ENCODE peak calls at places on chromosomes 2 and 18, in six cellular contexts. V is dorsolateral prefrontal cortex; Z is DMS53; O is CD8-positive, alpha-beta memory T cell; J is HL-60; M is putamen. S is an unnamed sample.

GRCh38 chr2:231118122-231118942 is 6.5 kb downstream of the HTR2B start:
- DNase-seq in V (no peak), Z (peak), O (no peak), J (no peak), M (no peak), S (no peak)

GRCh38 chr2:115678129-115678528 is 1235.7 kb downstream of the DPP10 start:
- DNase-seq in V (no peak), Z (no peak), O (no peak), J (no peak), M (no peak), S (no peak)

GRCh38 chr2:124112966-124113365 is 87.9 kb downstream of the CNTNAP5 start:
- DNase-seq in V (no peak), Z (no peak), O (no peak), J (no peak), M (no peak), S (no peak)

GRCh38 chr2:153360239-153360638 is 118.3 kb downstream of the RPRM start:
- DNase-seq in V (no peak), Z (no peak), O (no peak), J (no peak), M (no peak), S (no peak)

GRCh38 chr2:7392076-7392787 is 475.0 kb downstream of the RNF144A start:
- DNase-seq in V (no peak), Z (peak), O (no peak), J (no peak), M (no peak), S (no peak)

GRCh38 chr2:174561283-174562275 is 36.0 kb downstream of the WIPF1 start:
- DNase-seq in V (peak), Z (no peak), O (no peak), J (no peak), M (peak), S (no peak)

GRCh38 chr2:237501892-237502513 is 15.0 kb downstream of the MLPH start:
- DNase-seq in V (no peak), Z (peak), O (no peak), J (no peak), M (no peak), S (no peak)

GRCh38 chr2:20509766-20510490 is 63.1 kb downstream of the RHOB start:
- DNase-seq in V (no peak), Z (peak), O (no peak), J (no peak), M (no peak), S (no peak)

GRCh38 chr2:36633470-36634092 is 35.6 kb upstream of the FEZ2 start:
- DNase-seq in V (no peak), Z (no peak), O (no peak), J (no peak), M (no peak), S (no peak)

GRCh38 chr2:164606557-164606956 is 14.7 kb downstream of the GRB14 start:
- DNase-seq in V (no peak), Z (no peak), O (no peak), J (no peak), M (no peak), S (no peak)

GRCh38 chr2:72828840-72829507 is 3.1 kb upstream of the EXOC6B start:
- DNase-seq in V (no peak), Z (no peak), O (no peak), J (no peak), M (no peak), S (no peak)

GRCh38 chr18:62109676-62110075 is 77.2 kb downstream of the PIGN start:
- DNase-seq in V (no peak), Z (no peak), O (no peak), J (no peak), M (no peak), S (no peak)

GRCh38 chr2:228731517-228731916 is 539.6 kb downstream of the PID1 start:
- DNase-seq in V (no peak), Z (no peak), O (no peak), J (no peak), M (no peak), S (peak)

GRCh38 chr2:232872826-232873225 is 2.8 kb downstream of the SNORC start:
- DNase-seq in V (no peak), Z (no peak), O (no peak), J (no peak), M (peak), S (no peak)

GRCh38 chr18:24402209-24402785 is 4.7 kb upstream of the OSBPL1A start:
- DNase-seq in V (no peak), Z (no peak), O (no peak), J (no peak), M (no peak), S (no peak)

GRCh38 chr2:230071421-230071820 is 2.7 kb upstream of the SLC16A14 start:
- DNase-seq in V (no peak), Z (no peak), O (no peak), J (no peak), M (no peak), S (no peak)

GRCh38 chr2:230347659-230348305 is 20.8 kb downstream of the SP140L start:
- DNase-seq in V (no peak), Z (no peak), O (no peak), J (no peak), M (no peak), S (no peak)

GRCh38 chr2:10448646-10449480 is 736 bp upstream of the ODC1 start:
- DNase-seq in V (peak), Z (peak), O (peak), J (peak), M (peak), S (peak)

GRCh38 chr2:224925822-224926124 is 116.5 kb downstream of the DOCK10 start:
- DNase-seq in V (no peak), Z (no peak), O (no peak), J (no peak), M (no peak), S (no peak)

GRCh38 chr2:198004173-198004572 is 199.8 kb downstream of the PLCL1 start:
- DNase-seq in V (no peak), Z (no peak), O (no peak), J (no peak), M (no peak), S (no peak)

GRCh38 chr2:54336977-54337255 is 80.9 kb upstream of the TSPYL6 start:
- DNase-seq in V (no peak), Z (no peak), O (no peak), J (no peak), M (no peak), S (no peak)

GRCh38 chr2:56705713-56706112 is 521.9 kb downstream of the CCDC85A start:
- DNase-seq in V (no peak), Z (no peak), O (no peak), J (no peak), M (no peak), S (no peak)

GRCh38 chr2:40554665-40555294 is 102.9 kb upstream of the SLC8A1 start:
- DNase-seq in V (peak), Z (peak), O (no peak), J (peak), M (no peak), S (peak)

GRCh38 chr18:78978336-78979057 is 1.1 kb upstream of the SALL3 start:
- DNase-seq in V (no peak), Z (no peak), O (no peak), J (no peak), M (no peak), S (no peak)

GRCh38 chr2:119010336-119010735 is 68.3 kb downstream of the MARCO start:
- DNase-seq in V (no peak), Z (no peak), O (no peak), J (no peak), M (no peak), S (no peak)

GRCh38 chr18:9914584-9915290 is 921 bp downstream of the VAPA start:
- DNase-seq in V (peak), Z (peak), O (peak), J (peak), M (peak), S (peak)

GRCh38 chr18:79962835-79963657 is 1.4 kb upstream of the HSBP1L1 start:
- DNase-seq in V (no peak), Z (no peak), O (peak), J (no peak), M (no peak), S (no peak)

GRCh38 chr2:113078350-113078839 is 10.6 kb downstream of the IL1F10 start:
- DNase-seq in V (no peak), Z (peak), O (no peak), J (no peak), M (no peak), S (no peak)

GRCh38 chr2:226251661-226252060 is 548.0 kb downstream of the IRS1 start:
- DNase-seq in V (no peak), Z (no peak), O (no peak), J (no peak), M (no peak), S (no peak)

GRCh38 chr2:241844066-241844728 is 14.5 kb downstream of the PDCD1 start:
- DNase-seq in V (no peak), Z (peak), O (peak), J (peak), M (no peak), S (no peak)

GRCh38 chr2:239141021-239141760 is 259.6 kb downstream of the HDAC4 start:
- DNase-seq in V (no peak), Z (no peak), O (no peak), J (no peak), M (no peak), S (no peak)

GRCh38 chr18:2459886-2460285 is 111.4 kb downstream of the METTL4 start:
- DNase-seq in V (no peak), Z (peak), O (no peak), J (no peak), M (no peak), S (no peak)

GRCh38 chr2:154700142-154700541 is 1.6 kb downstream of the KCNJ3 start:
- DNase-seq in V (no peak), Z (peak), O (no peak), J (no peak), M (no peak), S (no peak)

GRCh38 chr18:48991299-48992055 is 40.7 kb upstream of the SMAD7 start:
- DNase-seq in V (no peak), Z (no peak), O (no peak), J (no peak), M (no peak), S (no peak)

GRCh38 chr2:138548796-138549195 is 47.2 kb downstream of the SPOPL start:
- DNase-seq in V (no peak), Z (no peak), O (no peak), J (no peak), M (no peak), S (no peak)

GRCh38 chr2:23502096-23502495 is 117.1 kb downstream of the KLHL29 start:
- DNase-seq in V (peak), Z (no peak), O (no peak), J (no peak), M (peak), S (no peak)

GRCh38 chr18:35478520-35479435 is 19.0 kb downstream of the INO80C start:
- DNase-seq in V (peak), Z (peak), O (no peak), J (peak), M (peak), S (peak)